ENCODE peak calls at places on chromosomes 2 and 18, in four cellular contexts. L is neural progenitor cell, S is fibroblast of lung, Z is HCT116. Y is an unnamed sample.

GRCh38 chr2:217993817-217994459 is 8.9 kb downstream of the TNS1 start:
- DNase-seq in S (peak), L (peak), Z (no peak), Y (peak)

GRCh38 chr2:157596992-157597681 is 31.5 kb downstream of the ACVR1C start:
- DNase-seq in L (peak), Z (no peak), S (peak), Y (peak)

GRCh38 chr2:28355521-28356094 is 37.0 kb upstream of the FOSL2 start:
- DNase-seq in Z (no peak), S (no peak), L (no peak), Y (no peak)

GRCh38 chr2:86341470-86341869 is 4.0 kb upstream of the REEP1 start:
- DNase-seq in S (no peak), L (no peak), Z (no peak), Y (no peak)

GRCh38 chr2:64876137-64876647 is 113.0 kb upstream of the SLC1A4 start:
- DNase-seq in Z (peak), S (peak), L (peak), Y (peak)

GRCh38 chr18:7728297-7728696 is 161.2 kb downstream of the PTPRM start:
- DNase-seq in Z (no peak), L (no peak), S (no peak), Y (no peak)

GRCh38 chr2:130798472-130799221 is 38.1 kb upstream of the ARHGEF4 start:
- DNase-seq in S (peak), L (peak), Z (no peak), Y (peak)

GRCh38 chr18:58338141-58338540 is 290.8 kb downstream of the ALPK2 start:
- DNase-seq in Z (no peak), S (no peak), L (no peak), Y (no peak)

GRCh38 chr2:60442608-60443007 is 110.8 kb downstream of the BCL11A start:
- DNase-seq in Z (no peak), L (no peak), S (no peak), Y (no peak)

GRCh38 chr18:44028109-44028508 is 652.6 kb upstream of the SETBP1 start:
- DNase-seq in S (no peak), L (no peak), Z (no peak), Y (no peak)

GRCh38 chr2:30149513-30149912 is 2.7 kb downstream of the YPEL5 start:
- DNase-seq in S (no peak), Z (no peak), L (peak), Y (peak)

GRCh38 chr2:49044265-49044664 is 110.0 kb downstream of the FSHR start:
- DNase-seq in L (no peak), Z (no peak), S (no peak), Y (no peak)

GRCh38 chr2:49044680-49045079 is 109.6 kb downstream of the FSHR start:
- DNase-seq in L (peak), Z (no peak), S (no peak), Y (no peak)

GRCh38 chr2:49043405-49043982 is 110.8 kb downstream of the FSHR start:
- DNase-seq in S (no peak), L (no peak), Z (no peak), Y (no peak)

GRCh38 chr2:49042510-49042909 is 111.8 kb downstream of the FSHR start:
- DNase-seq in Z (no peak), S (no peak), L (no peak), Y (no peak)

DNA sequence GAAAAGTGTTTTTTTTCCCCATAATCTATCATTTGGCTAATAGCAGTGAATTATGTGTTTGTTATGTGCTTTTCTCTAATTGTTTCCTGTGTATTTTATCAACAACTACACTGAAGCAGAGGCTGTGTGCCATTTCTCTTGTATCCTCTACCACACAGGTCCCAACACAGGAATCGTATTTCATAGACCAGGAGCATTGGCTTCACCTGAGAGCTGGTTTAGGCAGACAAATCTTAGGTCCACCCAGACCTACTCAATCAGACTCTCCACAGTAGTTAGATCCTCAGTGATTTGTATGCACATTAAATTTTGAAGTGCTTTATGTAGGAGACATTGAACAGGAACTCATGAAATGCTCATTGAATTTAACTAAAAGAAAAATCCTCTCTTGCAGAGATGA is 109.2 kb downstream of the FSHR start:
- DNase-seq in L (no peak), S (no peak), Z (no peak), Y (no peak)
- H3K9ac ChIP-seq in L (no peak), S (no peak), Z (no peak), Y (no peak)

GRCh38 chr2:199468561-199469513 is 11.1 kb upstream of the SATB2 start:
- DNase-seq in L (peak), Z (no peak), S (no peak), Y (no peak)

GRCh38 chr2:199466704-199467461 is 9.1 kb upstream of the SATB2 start:
- DNase-seq in Z (no peak), L (peak), S (no peak), Y (no peak)

GRCh38 chr2:199465390-199465789 is 7.7 kb upstream of the SATB2 start:
- DNase-seq in S (no peak), Z (no peak), L (no peak), Y (no peak)

GRCh38 chr2:199465988-199466703 is 8.4 kb upstream of the SATB2 start:
- DNase-seq in L (peak), Z (no peak), S (no peak), Y (no peak)

DNA sequence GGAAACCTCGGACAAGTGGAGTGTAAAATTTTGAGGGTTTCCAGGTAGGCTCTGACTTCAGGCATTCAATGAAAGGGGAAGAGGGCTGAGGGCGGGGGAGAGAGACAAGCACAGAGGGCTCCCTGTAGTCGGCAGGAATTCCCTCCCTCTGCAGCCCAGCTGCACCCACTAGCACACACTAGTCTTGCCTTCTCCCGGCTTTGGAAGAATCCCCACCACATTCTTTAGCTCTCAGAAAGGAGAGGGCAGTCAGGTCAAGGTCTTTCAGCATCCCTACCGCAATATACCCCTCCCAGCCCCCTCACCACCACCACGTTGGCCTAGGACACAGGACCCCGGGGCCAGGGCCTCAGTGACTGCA is 9.7 kb upstream of the SATB2 start:
- DNase-seq in L (peak), S (no peak), Z (no peak), Y (no peak)
- TF ChIP-seq EZH2 in L (no peak), S (peak), Z (no peak), Y (no peak)

DNA sequence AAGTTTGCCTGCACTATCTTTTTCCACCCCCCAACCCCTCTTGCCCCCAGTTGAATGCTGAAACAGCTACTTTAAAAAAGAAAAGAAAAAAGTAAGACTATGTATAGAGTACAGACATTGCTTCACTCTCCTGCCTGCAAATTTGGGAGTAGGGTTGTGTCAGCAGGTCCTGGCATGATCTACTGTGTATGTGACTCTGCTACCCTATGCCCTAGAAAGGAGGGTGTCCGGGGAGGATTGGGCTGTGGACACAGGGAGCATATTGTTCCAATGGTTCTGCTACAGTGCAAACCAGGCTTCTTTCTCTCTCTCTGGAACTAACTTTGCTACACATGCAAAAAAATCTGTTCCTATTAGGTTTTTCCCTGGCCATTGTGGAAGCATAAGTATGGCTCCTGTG is 9.9 kb upstream of the ZEB2 start:
- DNase-seq in L (no peak), Z (no peak), S (peak), Y (no peak)
- H2AFZ ChIP-seq in L (no peak), Z (no peak), S (no peak), Y (no peak)

DNA sequence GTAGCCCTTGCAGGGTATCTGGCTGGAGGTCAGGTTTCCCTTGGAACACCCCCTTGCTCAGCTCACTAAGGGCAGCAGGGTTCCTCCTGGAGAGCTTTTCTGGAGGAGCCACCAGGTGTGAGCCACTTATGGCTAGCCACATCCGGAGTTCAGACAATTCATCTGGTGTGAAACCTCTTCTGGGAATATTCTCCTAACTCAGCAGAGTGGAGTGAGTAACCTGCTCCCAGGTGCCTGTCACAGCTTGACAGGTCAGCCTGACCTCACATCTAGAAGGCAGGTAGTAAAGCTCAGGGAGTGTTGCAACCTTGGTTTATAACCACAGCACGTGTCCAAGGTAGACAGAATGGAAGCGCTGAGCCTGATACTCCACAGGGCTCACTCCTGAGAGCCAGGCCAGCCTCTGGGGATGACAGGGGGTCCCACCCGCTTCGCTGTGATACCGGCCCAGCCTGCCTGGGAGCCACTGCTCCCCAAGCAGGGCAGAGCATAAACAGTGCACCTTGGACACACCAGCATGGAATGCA is 62.6 kb upstream of the TGFA start:
- DNase-seq in S (no peak), L (no peak), Z (no peak), Y (no peak)
- H3K9ac ChIP-seq in S (no peak), L (no peak), Z (no peak), Y (no peak)

DNA sequence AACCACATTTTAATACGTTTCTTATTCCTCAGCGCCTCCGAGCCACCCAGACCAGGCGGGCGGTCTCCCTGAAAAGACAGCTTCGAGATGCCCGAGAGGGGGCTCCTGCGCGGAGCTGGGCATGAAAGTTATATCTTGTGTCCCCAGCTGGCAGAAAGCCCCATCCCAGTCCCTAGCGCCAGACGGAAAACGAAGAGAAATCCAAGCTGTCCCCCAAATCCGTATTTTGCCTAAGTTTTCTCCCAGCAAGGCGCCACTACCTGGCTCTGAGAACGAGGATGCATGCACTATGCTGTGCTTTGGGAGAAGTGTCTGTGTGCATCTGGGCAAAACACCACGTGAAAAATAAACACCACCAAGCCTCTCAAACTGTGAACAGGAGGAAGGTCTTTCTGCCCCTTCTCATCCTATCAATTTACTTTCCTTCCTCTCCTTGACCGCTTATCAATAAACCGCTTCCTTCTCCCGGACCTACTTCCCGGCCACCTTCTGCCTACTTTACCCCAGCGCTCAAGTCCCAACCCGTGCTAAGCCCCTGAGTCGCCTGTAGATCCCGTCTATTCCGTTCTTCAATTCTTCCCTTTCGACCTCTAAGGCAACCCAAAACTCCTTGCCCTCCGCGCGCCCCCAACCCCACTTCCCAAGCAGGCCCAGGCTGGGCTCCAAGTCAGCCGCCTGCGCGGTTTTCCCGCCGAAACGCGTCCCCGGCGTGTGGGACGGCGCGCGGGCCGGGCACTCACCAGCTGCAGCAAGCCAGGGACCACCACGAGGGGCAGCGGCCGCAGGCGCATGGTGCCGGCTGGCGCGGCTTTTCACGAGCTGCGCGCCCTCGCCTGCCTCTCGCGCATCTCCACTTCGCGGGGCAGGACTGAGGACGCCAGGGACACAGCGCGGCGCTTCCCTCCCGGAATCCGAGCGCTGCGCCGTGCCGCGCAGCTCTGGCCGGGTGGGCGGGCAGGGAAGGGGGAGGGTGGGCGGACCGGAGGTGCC is at the start of gene NXPH2:
- DNase-seq in L (peak), Z (no peak), S (peak), Y (peak)
- TF ChIP-seq EZH2 in L (peak), Z (no peak), S (peak), Y (peak)